ENCODE peak calls at places on chromosomes 3 and 15, in ten cellular contexts. Q is heart right ventricle; R is stimulated activated CD4-positive, alpha-beta T cell treated with anti-CD3 and anti-CD28 coated beads, Interleukin-12 subunit alpha, Interleukin-12 subunit beta, amount 100 ng/mL, for 48 hours; S is AG08396; D is stimulated activated CD8-positive, alpha-beta memory T cell treated with anti-CD3 and anti-CD28 coated beads, Interleukin-2, amount 100 ng/mL, for 1 hour; P is amygdala; N is adrenal gland; W is central memory CD4-positive, alpha-beta T cell; B is T-helper 1 cell; H is pulmonary artery endothelial cell. Y is an unnamed sample.
A peak's percentile ranks its signal among the peaks of the same experiment; 100 is the strongest.

GRCh38 chr3:160771811-160772459 is 15.9 kb downstream of the PPM1L start:
- DNase-seq in Q (no peak), R (no peak), S (no peak), D (no peak), P (no peak), N (no peak), W (no peak), B (no peak), H (no peak), Y (no peak)

GRCh38 chr15:69609176-69609575 is 156.6 kb downstream of the RPLP1 start:
- DNase-seq in Q (no peak), R (no peak), S (no peak), D (no peak), P (no peak), N (peak; percentile 8), W (no peak), B (no peak), H (no peak), Y (peak; percentile 11)

GRCh38 chr15:75620776-75621536 is 4.6 kb downstream of the SNUPN start:
- DNase-seq in Q (peak; percentile 84), R (no peak), S (peak; percentile 90), D (no peak), P (peak; percentile 17), N (peak; percentile 49), W (no peak), B (no peak), H (peak; percentile 84), Y (peak; percentile 64)

GRCh38 chr3:142251951-142252350 is 26.6 kb upstream of the GK5 start:
- DNase-seq in Q (no peak), R (no peak), S (no peak), D (no peak), P (no peak), N (no peak), W (no peak), B (no peak), H (no peak), Y (no peak)

GRCh38 chr3:129195731-129196256 is 12.1 kb upstream of the CNBP start:
- DNase-seq in Q (peak; percentile 74), R (no peak), S (peak; percentile 84), D (no peak), P (peak; percentile 37), N (peak; percentile 84), W (no peak), B (no peak), H (peak; percentile 22), Y (peak; percentile 90)

GRCh38 chr3:12034440-12034839 is 30.3 kb downstream of the SYN2 start:
- DNase-seq in Q (no peak), R (no peak), S (no peak), D (no peak), P (no peak), N (no peak), W (no peak), B (no peak), H (no peak), Y (no peak)

GRCh38 chr15:97517726-97518125 is 442.8 kb upstream of the ARRDC4 start:
- DNase-seq in Q (no peak), R (no peak), S (no peak), D (no peak), P (no peak), N (no peak), W (no peak), B (no peak), H (no peak), Y (no peak)

GRCh38 chr15:77981281-77982126 is 96.0 kb downstream of the TBC1D2B start:
- DNase-seq in Q (no peak), R (no peak), S (no peak), D (no peak), P (no peak), N (no peak), W (no peak), B (no peak), H (no peak), Y (no peak)

GRCh38 chr3:37136067-37136466 is 38.3 kb downstream of the LRRFIP2 start:
- DNase-seq in Q (no peak), R (no peak), S (no peak), D (no peak), P (no peak), N (no peak), W (no peak), B (peak; percentile 16), H (no peak), Y (no peak)

GRCh38 chr3:88188436-88188835 is 38.7 kb downstream of the C3orf38 start:
- DNase-seq in Q (peak; percentile 10), R (no peak), S (peak; percentile 5), D (no peak), P (peak; percentile 50), N (no peak), W (no peak), B (no peak), H (no peak), Y (no peak)

GRCh38 chr3:21486381-21486935 is 264.6 kb downstream of the ZNF385D start:
- DNase-seq in Q (no peak), R (no peak), S (peak; percentile 9), D (no peak), P (no peak), N (no peak), W (no peak), B (no peak), H (no peak), Y (no peak)

GRCh38 chr3:30915782-30916181 is 21.3 kb upstream of the GADL1 start:
- DNase-seq in Q (no peak), R (no peak), S (no peak), D (no peak), P (no peak), N (no peak), W (no peak), B (no peak), H (no peak), Y (no peak)

GRCh38 chr3:66199089-66199473 is 21.7 kb upstream of the SLC25A26 start:
- DNase-seq in Q (no peak), R (no peak), S (no peak), D (no peak), P (no peak), N (no peak), W (no peak), B (no peak), H (no peak), Y (no peak)

GRCh38 chr15:91855684-91856553 is 2.4 kb downstream of the SLCO3A1 start:
- DNase-seq in Q (no peak), R (no peak), S (no peak), D (no peak), P (no peak), N (no peak), W (no peak), B (no peak), H (no peak), Y (peak; percentile 36)

GRCh38 chr3:72848703-72849081 is 447 bp upstream of the SHQ1 start:
- DNase-seq in Q (peak; percentile 6), R (no peak), S (no peak), D (no peak), P (no peak), N (peak; percentile 22), W (no peak), B (peak; percentile 59), H (no peak), Y (no peak)

GRCh38 chr3:39639344-39640236 is 169.8 kb upstream of the MYRIP start:
- DNase-seq in Q (peak; percentile 5), R (peak; percentile 12), S (peak; percentile 85), D (no peak), P (no peak), N (peak; percentile 70), W (no peak), B (peak; percentile 43), H (peak; percentile 96), Y (peak; percentile 79)

GRCh38 chr15:78103406-78104118 is 11.2 kb downstream of the SH2D7 start:
- DNase-seq in Q (no peak), R (peak; percentile 46), S (no peak), D (peak; percentile 18), P (no peak), N (no peak), W (peak; percentile 52), B (peak; percentile 92), H (no peak), Y (no peak)

GRCh38 chr3:115858995-115859807 is 235.9 kb downstream of the GAP43 start:
- DNase-seq in Q (no peak), R (no peak), S (no peak), D (no peak), P (no peak), N (no peak), W (no peak), B (no peak), H (no peak), Y (no peak)

GRCh38 chr3:184656991-184657669 is 54.7 kb downstream of the MAGEF1 start:
- DNase-seq in Q (no peak), R (peak; percentile 21), S (no peak), D (no peak), P (no peak), N (no peak), W (no peak), B (peak; percentile 49), H (no peak), Y (peak; percentile 66)

GRCh38 chr3:34777361-34777760 is 862.0 kb upstream of the ARPP21 start:
- DNase-seq in Q (no peak), R (no peak), S (no peak), D (no peak), P (no peak), N (no peak), W (no peak), B (no peak), H (no peak), Y (no peak)

GRCh38 chr3:25293736-25294135 is 134.3 kb upstream of the RARB start:
- DNase-seq in Q (no peak), R (no peak), S (no peak), D (no peak), P (no peak), N (no peak), W (no peak), B (no peak), H (no peak), Y (no peak)

GRCh38 chr3:12427551-12427950 is 56.7 kb upstream of the TSEN2 start:
- DNase-seq in Q (no peak), R (no peak), S (no peak), D (no peak), P (no peak), N (no peak), W (no peak), B (no peak), H (no peak), Y (no peak)

Y was measured in H4.